ENCODE peak calls at places on chromosomes 4 and X, in ten cellular contexts. D is HepG2; M is A549; C is left cardiac atrium; T is RWPE2; L is activated CD8-positive, alpha-beta T cell treated with anti-CD3 and anti-CD28 coated beads for 36 hours; O is left ventricle myocardium superior; N is aorta; R is effector memory CD8-positive, alpha-beta T cell; G is stimulated activated effector memory CD8-positive, alpha-beta T cell treated with anti-CD3 and anti-CD28 coated beads, Interleukin-12 subunit alpha, Interleukin-12 subunit beta, amount 100 ng/mL, for 72 hours. P is an unnamed sample.

GRCh38 chr4:113823291-113823659 is 61.7 kb upstream of the CAMK2D start:
- ATAC-seq in D (no peak), M (no peak), C (no peak), T (no peak), L (no peak), O (no peak), N (no peak), R (no peak), G (peak; percentile 81), P (no peak)

GRCh38 chr4:69830529-69831269 is 29.2 kb downstream of the SULT1E1 start:
- ATAC-seq in D (peak; percentile 54), M (no peak), C (no peak), T (peak; percentile 45), L (no peak), O (no peak), N (no peak), R (no peak), G (no peak), P (peak; percentile 69)

GRCh38 chrX:140756948-140757347 is 47.4 kb downstream of the LINC00632 start:
- ATAC-seq in D (no peak), M (no peak), C (no peak), T (no peak), L (no peak), O (no peak), N (no peak), R (no peak), G (no peak), P (no peak)

GRCh38 chr4:153116801-153117200 is 87.4 kb upstream of the TRIM2 start:
- ATAC-seq in D (no peak), M (no peak), C (no peak), T (no peak), L (no peak), O (no peak), N (no peak), R (no peak), G (no peak), P (no peak)

GRCh38 chr4:144403903-144404302 is 242.1 kb upstream of the HHIP start:
- ATAC-seq in D (no peak), M (no peak), C (peak; percentile 63), T (no peak), L (no peak), O (no peak), N (peak; percentile 29), R (no peak), G (no peak), P (no peak)

GRCh38 chr4:13548984-13549546 is 4.8 kb upstream of the NKX3-2 start:
- ATAC-seq in D (peak; percentile 72), M (peak; percentile 73), C (peak; percentile 66), T (peak; percentile 53), L (peak; percentile 71), O (peak; percentile 78), N (peak; percentile 89), R (peak; percentile 62), G (peak; percentile 81), P (peak; percentile 79)

GRCh38 chrX:13898603-13899002 is 81.7 kb upstream of the GPM6B start:
- ATAC-seq in D (no peak), M (no peak), C (no peak), T (peak; percentile 85), L (peak; percentile 53), O (no peak), N (no peak), R (no peak), G (no peak), P (peak; percentile 78)

GRCh38 chr4:147740176-147740575 is 8.3 kb downstream of the ARHGAP10 start:
- ATAC-seq in D (no peak), M (no peak), C (no peak), T (no peak), L (no peak), O (no peak), N (no peak), R (no peak), G (peak; percentile 32), P (peak; percentile 10)

GRCh38 chr4:54217642-54218486 is 11.2 kb upstream of the PDGFRA start:
- ATAC-seq in D (peak; percentile 97), M (peak; percentile 97), C (peak; percentile 92), T (peak; percentile 90), L (peak; percentile 83), O (peak; percentile 94), N (peak; percentile 93), R (peak; percentile 62), G (peak; percentile 75), P (peak; percentile 89)

GRCh38 chr4:85610450-85610849 is 135.5 kb downstream of the ARHGAP24 start:
- ATAC-seq in D (no peak), M (no peak), C (no peak), T (no peak), L (peak; percentile 89), O (no peak), N (no peak), R (no peak), G (peak; percentile 45), P (no peak)

GRCh38 chr4:181679754-181680153 is 563.4 kb upstream of the TENM3 start:
- ATAC-seq in D (no peak), M (no peak), C (no peak), T (no peak), L (no peak), O (no peak), N (no peak), R (no peak), G (no peak), P (no peak)

GRCh38 chr4:122814426-122814825 is 12.2 kb upstream of the FGF2 start:
- ATAC-seq in D (no peak), M (no peak), C (no peak), T (no peak), L (peak; percentile 88), O (no peak), N (no peak), R (no peak), G (peak; percentile 98), P (no peak)

GRCh38 chr4:39357002-39357401 is 9.2 kb downstream of the RFC1 start:
- ATAC-seq in D (no peak), M (no peak), C (no peak), T (no peak), L (no peak), O (no peak), N (no peak), R (no peak), G (no peak), P (no peak)

GRCh38 chrX:37348237-37349130 is 680 bp upstream of the PRRG1 start:
- ATAC-seq in D (peak; percentile 59), M (peak; percentile 76), C (peak; percentile 8), T (peak; percentile 28), L (no peak), O (peak; percentile 12), N (peak; percentile 6), R (no peak), G (no peak), P (peak; percentile 15)